ENCODE peak calls at places on chromosomes 16 and 17, in four cellular contexts. C is HEK293T, M is GM12878, O is HepG2. L is an unnamed sample.

GRCh38 chr17:49548051-49548505 is 27.6 kb upstream of the NXPH3 start:
- DNase-seq in O (no peak), M (no peak), C (no peak), L (no peak)

GRCh38 chr17:66667491-66668030 is 167.4 kb upstream of the CACNG5 start:
- DNase-seq in M (peak), C (no peak), O (no peak), L (no peak)

GRCh38 chr16:25151996-25152395 is 40.5 kb downstream of the LCMT1 start:
- DNase-seq in O (no peak), C (no peak), M (no peak), L (no peak)

GRCh38 chr17:48546924-48547838 is 2.3 kb upstream of the HOXB2 start:
- DNase-seq in M (no peak), O (no peak), C (peak), L (peak)

GRCh38 chr17:56785396-56785795 is 48.3 kb downstream of the C17orf67 start:
- DNase-seq in M (no peak), C (no peak), O (no peak), L (no peak)

GRCh38 chr16:67709050-67709449 is 10.1 kb downstream of the GFOD2 start:
- DNase-seq in O (no peak), M (no peak), C (no peak), L (no peak)

GRCh38 chr17:48483471-48484131 is 47.2 kb downstream of the HOXB1 start:
- DNase-seq in O (no peak), M (no peak), C (no peak), L (peak)

GRCh38 chr16:49473773-49474172 is 100.2 kb downstream of the C16orf78 start:
- DNase-seq in O (no peak), C (no peak), M (no peak), L (no peak)

GRCh38 chr17:18226284-18226945 is 980 bp downstream of the LLGL1 start:
- DNase-seq in M (no peak), C (no peak), O (no peak), L (no peak)

GRCh38 chr16:81500833-81501521 is 56.4 kb downstream of the CMIP start:
- DNase-seq in C (no peak), O (no peak), M (no peak), L (no peak)

GRCh38 chr17:40607641-40608040 is 40.0 kb downstream of the SMARCE1 start:
- DNase-seq in M (no peak), O (no peak), C (no peak), L (no peak)

GRCh38 chr17:81400154-81400938 is 5.1 kb downstream of the BAHCC1 start:
- DNase-seq in C (no peak), O (no peak), M (no peak), L (peak)

GRCh38 chr17:31357831-31358400 is 33.6 kb upstream of the RAB11FIP4 start:
- DNase-seq in C (no peak), O (no peak), M (no peak), L (no peak)

GRCh38 chr16:75116081-75116910 is at the start of gene LDHD:
- DNase-seq in M (no peak), O (peak), C (peak), L (peak)

GRCh38 chr16:22130528-22130927 is 31.8 kb upstream of the SDR42E2 start:
- DNase-seq in C (no peak), O (no peak), M (no peak), L (no peak)

GRCh38 chr16:66623755-66624154 is 19.3 kb downstream of the CMTM3 start:
- DNase-seq in M (no peak), O (no peak), C (no peak), L (no peak)

GRCh38 chr17:60510031-60510430 is 16.0 kb downstream of the APPBP2 start:
- DNase-seq in M (no peak), C (no peak), O (no peak), L (no peak)

GRCh38 chr16:11256657-11257130 is 690 bp upstream of the SOCS1 start:
- DNase-seq in C (no peak), O (no peak), M (no peak), L (peak)

GRCh38 chr16:85860413-85861094 is 38.4 kb upstream of the IRF8 start:
- DNase-seq in C (no peak), O (no peak), M (no peak), L (no peak)

GRCh38 chr17:40791808-40792436 is 7.8 kb downstream of the KRT28 start:
- DNase-seq in O (peak), C (peak), M (no peak), L (peak)

GRCh38 chr16:2278956-2279800 is 11.3 kb upstream of the RNPS1 start:
- DNase-seq in O (no peak), M (no peak), C (no peak), L (no peak)

GRCh38 chr17:17109231-17109630 is 67.0 kb downstream of the MPRIP start:
- DNase-seq in M (no peak), O (no peak), C (no peak), L (no peak)

GRCh38 chr17:79504181-79504605 is 106.7 kb downstream of the RBFOX3 start:
- DNase-seq in O (no peak), C (no peak), M (no peak), L (peak)

GRCh38 chr17:31433091-31433790 is 41.8 kb downstream of the RAB11FIP4 start:
- DNase-seq in O (no peak), C (no peak), M (no peak), L (no peak)

GRCh38 chr17:35548978-35549377 is 11.5 kb upstream of the SLFN12L start:
- DNase-seq in M (no peak), O (no peak), C (no peak), L (no peak)

GRCh38 chr16:47519996-47520679 is 59.0 kb downstream of the PHKB start:
- DNase-seq in M (no peak), O (no peak), C (no peak), L (peak)

GRCh38 chr17:59712856-59713255 is 5.4 kb downstream of the VMP1 start:
- DNase-seq in C (no peak), M (no peak), O (no peak), L (no peak)

GRCh38 chr17:56020369-56020768 is 132.9 kb upstream of the ANKFN1 start:
- DNase-seq in O (no peak), M (no peak), C (no peak), L (no peak)

GRCh38 chr16:50680907-50681885 is at the start of gene SNX20:
- DNase-seq in C (no peak), M (peak), O (no peak), L (no peak)

GRCh38 chr16:55056585-55057520 is 126.2 kb downstream of the IRX5 start:
- DNase-seq in O (no peak), M (no peak), C (peak), L (no peak)

GRCh38 chr17:82985973-82986372 is 93.4 kb upstream of the METRNL start:
- DNase-seq in M (no peak), C (no peak), O (no peak), L (no peak)

GRCh38 chr16:87145181-87146176 is 171.7 kb downstream of the C16orf95 start:
- DNase-seq in M (no peak), C (no peak), O (no peak), L (peak)
- TF ChIP-seq FOXK2 in M (no peak), C (no peak), O (no peak), L (no peak)

GRCh38 chr17:72022328-72022727 is 98.5 kb upstream of the SOX9 start:
- DNase-seq in C (no peak), O (no peak), M (no peak), L (no peak)
- TF ChIP-seq FOXK2 in C (no peak), O (no peak), M (no peak), L (no peak)

DNA sequence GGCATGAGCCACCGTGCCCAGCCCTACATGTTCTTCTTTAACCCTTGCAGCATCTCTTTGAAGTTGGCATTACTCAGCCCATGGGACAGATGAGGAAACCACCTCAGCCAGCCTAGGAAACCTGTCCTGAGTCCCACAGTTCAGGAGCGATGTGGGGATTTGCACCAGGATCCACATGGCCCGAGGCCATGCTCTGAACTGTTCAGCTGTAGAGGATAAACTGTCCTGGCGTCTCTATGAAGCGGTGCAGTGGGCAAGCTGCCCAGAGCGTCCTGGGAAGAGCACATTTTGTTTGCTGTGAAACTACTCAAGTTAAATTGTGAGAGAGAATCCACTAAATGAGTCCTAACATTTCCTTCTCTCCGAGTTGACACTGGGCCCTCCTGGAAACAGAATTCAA is 276.7 kb upstream of the TNRC6C start:
- DNase-seq in C (no peak), O (no peak), M (no peak), L (no peak)
- TF ChIP-seq FOXK2 in C (no peak), O (no peak), M (no peak), L (no peak)

GRCh38 chr17:65261152-65261551 is 124.0 kb downstream of the RGS9 start:
- DNase-seq in C (no peak), O (no peak), M (no peak), L (no peak)

GRCh38 chr17:65261682-65262636 is 124.8 kb downstream of the RGS9 start:
- DNase-seq in C (no peak), M (no peak), O (no peak), L (no peak)

GRCh38 chr17:65265276-65265675 is 128.1 kb downstream of the RGS9 start:
- DNase-seq in C (no peak), O (no peak), M (no peak), L (no peak)

GRCh38 chr17:65259281-65259680 is 122.1 kb downstream of the RGS9 start:
- DNase-seq in O (no peak), C (no peak), M (no peak), L (no peak)

DNA sequence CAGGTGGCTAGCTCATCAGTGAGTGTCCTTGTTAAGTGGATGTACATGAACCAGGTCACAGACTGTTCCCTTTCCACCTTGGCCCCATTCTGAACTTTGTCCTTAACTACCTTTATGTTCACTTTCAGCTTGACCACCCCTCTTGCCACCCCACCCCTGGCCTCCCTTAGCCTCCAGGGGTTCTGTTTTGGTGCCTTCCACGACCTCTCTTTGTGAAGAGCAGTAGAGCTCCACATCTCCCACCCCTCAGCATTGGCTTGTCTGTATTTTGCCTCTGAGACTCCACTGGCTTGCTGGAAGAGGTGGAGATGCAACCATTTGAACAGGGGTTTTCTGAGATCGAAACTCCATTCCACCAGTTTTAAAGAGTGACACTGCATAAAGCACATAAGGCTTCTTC is 123.5 kb downstream of the RGS9 start:
- DNase-seq in M (no peak), O (no peak), C (no peak), L (no peak)
- TF ChIP-seq FOXK2 in M (no peak), O (no peak), C (no peak), L (no peak)

DNA sequence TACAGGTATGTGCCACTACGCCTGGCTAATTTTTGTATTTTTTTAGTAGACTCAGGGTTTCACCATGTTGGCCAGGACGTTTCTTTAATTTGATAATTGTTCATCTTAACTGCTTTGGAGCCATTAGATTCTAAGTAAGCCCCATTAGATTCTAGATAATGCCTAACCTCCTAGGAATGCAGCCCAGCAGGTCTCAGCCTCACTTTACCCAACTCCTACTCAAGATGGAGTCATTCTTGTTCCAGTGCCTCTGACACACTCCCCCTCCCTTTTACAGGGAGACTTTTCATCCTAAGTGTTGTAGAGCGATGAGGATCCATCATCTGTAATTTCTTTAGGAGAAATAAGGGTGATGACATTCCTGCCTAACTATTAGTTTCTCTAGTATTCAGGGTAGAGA is 23.7 kb upstream of the MILR1 start:
- DNase-seq in C (no peak), O (no peak), M (no peak), L (no peak)
- TF ChIP-seq FOXK2 in C (no peak), O (no peak), M (no peak), L (no peak)

GRCh38 chr17:64505320-64506200 is 529 bp downstream of the DDX5 start:
- DNase-seq in O (peak), C (peak), M (no peak), L (peak)
- TF ChIP-seq FOXK2 in O (peak), C (no peak), M (no peak), L (no peak)

L was measured in K562.